ENCODE peak calls at places on chromosome 14, in four cellular contexts. F is GM12878, M is K562, N is HepG2. U is an unnamed sample.

GRCh38 chr14:85731198-85731597 is 201.3 kb downstream of the FLRT2 start:
- DNase-seq in F (no peak), N (no peak), M (no peak), U (no peak)

GRCh38 chr14:64912256-64912655 is 2.0 kb upstream of the CHURC1 start:
- DNase-seq in N (no peak), F (no peak), M (no peak), U (no peak)

GRCh38 chr14:75452900-75453816 is 25.3 kb downstream of the JDP2 start:
- DNase-seq in M (no peak), F (no peak), N (peak), U (no peak)

GRCh38 chr14:58071341-58071740 is 80.7 kb downstream of the ARMH4 start:
- DNase-seq in M (no peak), N (no peak), F (no peak), U (no peak)

GRCh38 chr14:66082009-66082408 is 404.2 kb upstream of the CCDC196 start:
- DNase-seq in M (no peak), F (no peak), N (no peak), U (no peak)

GRCh38 chr14:99676657-99677056 is 7.4 kb upstream of the CYP46A1 start:
- DNase-seq in N (no peak), F (no peak), M (no peak), U (no peak)

GRCh38 chr14:99756796-99757195 is 36.4 kb upstream of the EML1 start:
- DNase-seq in N (no peak), M (no peak), F (no peak), U (no peak)

GRCh38 chr14:53432378-53432802 is 279.3 kb upstream of the DDHD1 start:
- DNase-seq in M (peak), N (peak), F (no peak), U (peak)

GRCh38 chr14:29822430-29822709 is 105.3 kb downstream of the PRKD1 start:
- DNase-seq in N (no peak), M (no peak), F (no peak), U (no peak)

GRCh38 chr14:21307641-21308040 is 27.8 kb downstream of the RPGRIP1 start:
- DNase-seq in F (no peak), N (no peak), M (no peak), U (no peak)

GRCh38 chr14:74085828-74086227 is 1.1 kb downstream of the LIN52 start:
- DNase-seq in M (no peak), N (no peak), F (peak), U (no peak)

GRCh38 chr14:64800000-64800399 is 79.7 kb downstream of the SPTB start:
- DNase-seq in M (no peak), F (no peak), N (peak), U (peak)

GRCh38 chr14:75214558-75214957 is 38.1 kb upstream of the TMED10 start:
- DNase-seq in M (no peak), N (no peak), F (no peak), U (no peak)

GRCh38 chr14:60561845-60562746 is 53.1 kb downstream of the SIX6 start:
- DNase-seq in F (peak), N (peak), M (peak), U (peak)

GRCh38 chr14:37595809-37596595 is 573 bp downstream of the TTC6 start:
- DNase-seq in F (no peak), N (peak), M (peak), U (peak)

GRCh38 chr14:96824283-96824682 is 27.1 kb downstream of the VRK1 start:
- DNase-seq in M (no peak), F (no peak), N (no peak), U (no peak)

GRCh38 chr14:79781882-79782281 is 429.4 kb downstream of the DIO2 start:
- DNase-seq in M (no peak), F (no peak), N (no peak), U (no peak)

GRCh38 chr14:38400751-38401150 is 144.9 kb upstream of the CLEC14A start:
- DNase-seq in M (no peak), F (no peak), N (no peak), U (no peak)

GRCh38 chr14:96782436-96782835 is 14.7 kb upstream of the VRK1 start:
- DNase-seq in N (no peak), F (no peak), M (no peak), U (no peak)

GRCh38 chr14:67722293-67722692 is 20.6 kb downstream of the RDH12 start:
- DNase-seq in N (no peak), F (no peak), M (no peak), U (no peak)

GRCh38 chr14:93090826-93091583 is 24.7 kb downstream of the ITPK1 start:
- DNase-seq in N (no peak), F (no peak), M (no peak), U (no peak)

GRCh38 chr14:44944107-44944506 is 17.6 kb downstream of the KLHL28 start:
- DNase-seq in N (no peak), M (no peak), F (no peak), U (no peak)

GRCh38 chr14:52824479-52824878 is 33.1 kb upstream of the GNPNAT1 start:
- DNase-seq in M (no peak), N (no peak), F (no peak), U (no peak)

GRCh38 chr14:98798099-98798498 is 473.9 kb downstream of the BCL11B start:
- DNase-seq in F (no peak), N (no peak), M (no peak), U (no peak)

GRCh38 chr14:61524211-61524806 is 171.0 kb upstream of the HIF1A start:
- DNase-seq in F (no peak), N (peak), M (no peak), U (peak)

GRCh38 chr14:72742682-72743195 is 151.2 kb downstream of the DPF3 start:
- DNase-seq in N (no peak), M (no peak), F (no peak), U (no peak)

GRCh38 chr14:75229923-75230792 is 48.5 kb upstream of the FOS start:
- DNase-seq in N (no peak), F (peak), M (peak), U (peak)

GRCh38 chr14:52494444-52494843 is 57.9 kb downstream of the TXNDC16 start:
- DNase-seq in M (no peak), F (no peak), N (no peak), U (no peak)

DNA sequence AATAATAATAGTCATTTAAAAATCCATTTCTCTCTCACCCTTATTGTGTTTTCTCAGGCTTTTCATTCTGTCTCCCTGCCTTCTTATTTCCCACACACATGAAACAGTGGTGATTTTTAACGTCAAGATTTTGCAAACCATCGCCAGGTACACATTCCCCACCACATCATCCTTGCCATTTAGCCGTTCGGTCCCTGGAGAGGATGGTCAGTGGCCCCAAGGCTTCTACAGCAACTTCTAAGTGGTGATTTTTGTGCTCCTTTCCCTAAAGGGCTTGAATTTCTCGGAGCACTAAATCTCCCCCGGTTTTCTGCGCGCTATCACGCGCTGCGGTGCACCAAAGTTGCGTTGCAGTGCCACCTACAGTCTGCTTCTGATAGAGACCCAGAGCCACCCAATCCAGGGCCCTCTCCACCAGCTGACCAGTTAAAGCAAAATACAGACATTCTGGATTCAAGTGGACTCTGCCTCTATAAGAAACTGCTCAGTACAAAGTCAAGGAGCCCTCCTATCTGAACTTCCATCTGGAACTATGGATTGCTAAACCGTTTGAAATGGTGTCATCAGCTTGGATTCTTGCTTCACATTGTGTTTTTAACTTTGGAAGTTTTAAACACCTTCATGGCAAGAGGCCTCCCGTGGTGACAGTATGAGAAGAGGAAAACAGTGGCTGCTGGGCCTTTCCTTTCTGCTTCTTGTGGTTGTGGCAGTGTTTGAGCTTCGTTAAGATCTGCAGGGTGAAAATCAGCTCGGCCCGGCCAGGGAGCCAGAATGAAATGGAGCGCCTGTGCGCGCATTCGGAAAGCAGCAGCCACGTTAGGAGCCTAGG is 234.0 kb downstream of the SPTSSA start:
- DNase-seq in M (peak), F (no peak), N (peak), U (peak)
- TF ChIP-seq ZBTB33 in M (no peak), F (no peak), N (no peak), U (no peak)

GRCh38 chr14:23009939-23010718 is at the start of gene C14orf93:
- DNase-seq in F (no peak), N (peak), M (peak), U (no peak)
- TF ChIP-seq POLR2A in F (peak), N (peak), M (peak), U (peak)

GRCh38 chr14:101761881-101762529 is 496 bp downstream of the PPP2R5C start:
- DNase-seq in M (peak), N (no peak), F (no peak), U (no peak)
- TF ChIP-seq EZH2 in M (no peak), N (no peak), F (no peak), U (no peak)

GRCh38 chr14:105412768-105413541 is 6.7 kb upstream of the MTA1 start:
- DNase-seq in F (no peak), N (no peak), M (no peak), U (no peak)
- TF ChIP-seq ZBTB33 in F (no peak), N (no peak), M (no peak), U (no peak)

DNA sequence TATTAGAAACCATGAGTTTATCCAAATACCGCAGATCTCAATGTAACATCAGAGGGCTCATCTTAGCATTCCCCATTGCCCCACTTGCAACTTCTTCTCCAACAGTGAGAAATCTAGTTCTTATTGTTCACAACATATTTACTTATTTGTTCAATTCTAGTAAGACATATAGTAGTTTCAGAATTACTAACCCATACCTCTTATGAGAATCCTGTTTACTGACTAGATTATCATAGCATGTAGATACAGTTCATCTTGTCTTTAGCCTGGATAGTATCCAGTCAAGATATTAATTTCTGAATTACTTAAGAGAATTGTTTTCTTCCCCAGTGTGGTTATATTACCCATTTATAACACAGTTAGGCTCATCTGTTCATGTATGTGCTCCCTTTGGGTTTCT is 80.6 kb downstream of the NIN start:
- DNase-seq in F (no peak), M (no peak), N (no peak), U (no peak)
- TF ChIP-seq POLR2A in F (no peak), M (no peak), N (no peak), U (no peak)

GRCh38 chr14:49993565-49993964 is 100.7 kb downstream of the ARF6 start:
- DNase-seq in M (no peak), F (peak), N (no peak), U (no peak)

GRCh38 chr14:49991491-49991890 is 98.6 kb downstream of the ARF6 start:
- DNase-seq in F (no peak), M (peak), N (no peak), U (no peak)

GRCh38 chr14:49992448-49992847 is 99.6 kb downstream of the ARF6 start:
- DNase-seq in F (peak), M (no peak), N (no peak), U (no peak)

GRCh38 chr14:49992036-49992435 is 99.2 kb downstream of the ARF6 start:
- DNase-seq in N (no peak), M (no peak), F (no peak), U (no peak)

DNA sequence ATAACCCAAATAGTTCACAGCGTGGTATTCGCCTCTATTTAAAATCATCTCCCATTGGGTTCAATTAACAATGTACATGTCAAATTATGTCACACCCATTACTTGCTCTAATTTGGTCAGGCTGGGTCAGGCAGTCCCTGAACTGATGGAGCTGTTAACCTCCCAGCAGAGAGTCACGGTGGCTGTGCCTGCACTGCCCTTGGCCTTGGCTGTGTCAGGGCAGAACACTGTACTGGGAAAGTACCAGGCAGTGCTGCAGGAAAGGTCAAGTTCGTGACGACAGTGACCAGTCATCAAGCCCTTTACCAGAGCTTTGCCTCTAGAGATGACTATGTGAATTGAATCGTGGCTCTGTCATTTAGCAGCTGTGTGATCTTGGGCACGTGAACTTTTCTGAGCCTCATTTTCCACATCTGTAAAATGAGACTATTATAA is 100.0 kb downstream of the ARF6 start:
- DNase-seq in N (peak), F (peak), M (no peak), U (no peak)
- TF ChIP-seq EZH2 in N (no peak), F (no peak), M (no peak), U (no peak)

DNA sequence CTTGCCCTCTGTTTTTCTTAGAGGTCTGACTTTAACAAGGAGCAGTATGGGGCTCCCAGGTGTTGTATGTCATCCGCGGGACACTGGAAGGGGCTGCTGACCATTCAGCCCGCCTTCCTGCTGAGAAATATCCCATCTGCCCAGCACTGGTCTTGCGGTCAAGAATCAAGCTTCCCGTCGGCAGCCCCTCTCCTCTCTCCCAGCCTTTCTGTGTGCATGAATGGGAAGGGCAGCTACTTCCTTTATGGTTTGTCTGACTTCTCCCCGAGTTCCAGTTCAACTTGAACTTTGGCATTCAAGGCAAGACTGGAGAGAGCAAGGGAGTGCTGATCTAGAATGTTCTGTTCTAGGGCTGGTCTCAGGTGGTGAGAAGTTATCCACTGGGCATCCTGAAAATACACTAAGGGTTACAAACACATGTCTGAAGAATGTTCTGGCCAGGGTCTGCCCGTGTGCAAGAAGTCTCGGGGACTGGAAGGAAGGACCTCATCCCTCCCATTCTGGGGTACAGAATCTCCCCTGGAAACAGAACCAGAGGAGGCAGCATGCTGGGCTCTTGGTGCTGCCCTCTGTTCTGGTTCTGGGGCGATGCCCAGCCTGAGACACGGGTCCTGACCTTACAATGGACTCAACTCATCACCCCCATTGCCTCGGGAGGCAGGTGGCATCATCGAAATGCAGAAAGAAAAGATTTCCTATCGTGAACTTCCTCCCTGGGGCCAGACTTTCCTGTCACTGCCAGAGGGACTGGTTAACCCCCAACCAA is 51.7 kb downstream of the PSMA6 start:
- DNase-seq in M (no peak), F (no peak), N (no peak), U (no peak)
- TF ChIP-seq ZBTB33 in M (no peak), F (no peak), N (no peak), U (no peak)

GRCh38 chr14:102907303-102907844 is 15.1 kb upstream of the AMN start:
- DNase-seq in F (no peak), M (no peak), N (no peak), U (no peak)
- TF ChIP-seq POLR2A in F (peak), M (no peak), N (no peak), U (no peak)

GRCh38 chr14:54902143-54902520 is 494 bp downstream of the GCH1 start:
- DNase-seq in N (peak), M (peak), F (no peak), U (peak)
- TF ChIP-seq EZH2 in N (no peak), M (no peak), F (no peak), U (no peak)